ENCODE peak calls at places on chromosomes 7 and 10, in eight cellular contexts. P is EH; S is activated gamma-delta T cell treated with Interleukin-2 at 50 U/mL for 16 hours; I is stimulated activated CD4-positive, alpha-beta T cell treated with anti-CD3 and anti-CD28 coated beads, Interleukin-2, amount 100 ng/mL, for 48 hours; U is psoas muscle; H is activated CD4-positive, alpha-beta T cell treated with anti-CD3 and anti-CD28 coated beads for 24 hours; V is HuH-7; W is MV-4-11. M is an unnamed sample.

GRCh38 chr10:7787150-7787856 is 490 bp downstream of the KIN start:
- DNase-seq in H (no peak), W (no peak), S (no peak), P (peak; percentile 25), U (no peak), I (no peak), V (peak; percentile 20), M (no peak)

GRCh38 chr7:54785261-54785660 is 26.2 kb upstream of the SEC61G start:
- DNase-seq in P (peak; percentile 11), I (no peak), V (no peak), W (no peak), U (no peak), H (no peak), S (no peak), M (no peak)

GRCh38 chr7:151017953-151018420 is 6.3 kb downstream of the ATG9B start:
- DNase-seq in W (peak; percentile 44), H (peak; percentile 75), P (peak; percentile 46), I (peak; percentile 78), S (peak; percentile 81), U (peak; percentile 69), V (peak; percentile 93), M (peak; percentile 46)

GRCh38 chr7:41503438-41503837 is 199.5 kb downstream of the INHBA start:
- DNase-seq in W (no peak), S (no peak), H (no peak), P (peak; percentile 77), V (no peak), U (no peak), I (no peak), M (no peak)

GRCh38 chr7:27184342-27185012 is 555 bp downstream of the HOXA11 start:
- DNase-seq in I (no peak), P (peak; percentile 56), H (no peak), S (no peak), W (no peak), V (no peak), U (no peak), M (no peak)

GRCh38 chr7:36082216-36082615 is 70.8 kb upstream of the EEPD1 start:
- DNase-seq in I (no peak), H (no peak), P (no peak), S (no peak), W (no peak), U (no peak), V (no peak), M (no peak)

GRCh38 chr10:35412900-35413491 is 76.7 kb downstream of the CCNY start:
- DNase-seq in P (peak; percentile 58), W (no peak), U (no peak), V (no peak), I (no peak), H (no peak), S (no peak), M (no peak)

GRCh38 chr7:37728747-37729146 is 45.2 kb downstream of the GPR141 start:
- DNase-seq in V (no peak), H (no peak), W (peak; percentile 83), S (no peak), P (no peak), I (no peak), U (no peak), M (no peak)

GRCh38 chr10:62681211-62681940 is 123.1 kb upstream of the ADO start:
- DNase-seq in W (peak; percentile 98), H (peak; percentile 67), P (no peak), U (no peak), S (peak; percentile 60), V (peak; percentile 14), I (peak; percentile 68), M (peak; percentile 75)

GRCh38 chr10:46287846-46288480 is 1.2 kb downstream of the ANTXRL start:
- DNase-seq in U (no peak), I (no peak), V (no peak), P (no peak), W (no peak), S (no peak), H (no peak), M (no peak)

GRCh38 chr10:110069502-110069982 is 61.8 kb downstream of the ADD3 start:
- DNase-seq in S (no peak), I (no peak), P (peak; percentile 22), U (no peak), V (no peak), H (no peak), W (peak; percentile 42), M (no peak)

GRCh38 chr7:158270856-158271413 is 316.7 kb downstream of the PTPRN2 start:
- DNase-seq in P (no peak), W (no peak), U (no peak), S (no peak), H (no peak), V (no peak), I (no peak), M (no peak)

GRCh38 chr7:70068531-70068930 is 470.3 kb downstream of the AUTS2 start:
- DNase-seq in I (no peak), H (no peak), V (no peak), W (no peak), S (no peak), U (no peak), P (no peak), M (no peak)

GRCh38 chr10:133159950-133160812 is at the start of gene KNDC1:
- DNase-seq in I (no peak), W (no peak), S (no peak), V (no peak), H (no peak), U (no peak), P (peak; percentile 36), M (no peak)

GRCh38 chr7:21358640-21359039 is 69.2 kb upstream of the SP4 start:
- DNase-seq in I (no peak), P (no peak), U (no peak), V (peak; percentile 20), H (no peak), S (no peak), W (peak; percentile 85), M (no peak)

GRCh38 chr10:99698504-99699080 is 33.3 kb downstream of the COX15 start:
- DNase-seq in U (no peak), I (no peak), V (peak; percentile 4), P (no peak), S (no peak), W (no peak), H (no peak), M (no peak)

GRCh38 chr7:142461437-142461836 is 203.6 kb upstream of the PRSS58 start:
- DNase-seq in V (no peak), I (no peak), W (no peak), U (no peak), S (no peak), H (no peak), P (peak; percentile 99), M (no peak)

GRCh38 chr7:131040467-131040932 is 287.2 kb upstream of the MKLN1 start:
- DNase-seq in V (peak; percentile 58), P (peak; percentile 77), H (peak; percentile 44), I (peak; percentile 41), U (no peak), S (peak; percentile 31), W (peak; percentile 50), M (no peak)

GRCh38 chr7:139845443-139845805 is 16.4 kb downstream of the TBXAS1 start:
- DNase-seq in V (no peak), H (no peak), U (no peak), P (no peak), W (no peak), S (no peak), I (no peak), M (no peak)

GRCh38 chr7:115840702-115841101 is 189.9 kb downstream of the TFEC start:
- DNase-seq in I (no peak), H (no peak), S (no peak), W (no peak), U (no peak), P (peak; percentile 3), V (peak; percentile 7), M (no peak)

GRCh38 chr7:51324206-51324884 is 7.7 kb upstream of the COBL start:
- DNase-seq in P (no peak), S (no peak), I (no peak), U (peak; percentile 26), H (no peak), V (no peak), W (peak; percentile 68), M (no peak)

GRCh38 chr10:43229208-43230061 is 37.4 kb downstream of the RASGEF1A start:
- DNase-seq in S (peak; percentile 56), I (no peak), V (no peak), U (peak; percentile 22), H (no peak), W (no peak), P (no peak), M (no peak)